ENCODE peak calls at places on chromosome 4, in six cellular contexts. Q is fibroblast of lung, U is astrocyte, C is H1, B is keratinocyte, L is mammary epithelial cell. D is an unnamed sample. For H4K20me1, the result is how much of the 10 kb centered on the place peaks cover.

GRCh38 chr4:182764137-182764536 is 153.0 kb downstream of the DCTD start:
- DNase-seq in Q (peak), U (peak), C (no peak), L (no peak), B (no peak), D (no peak)

GRCh38 chr4:4608214-4608537 is 66.3 kb upstream of the STX18 start:
- DNase-seq in U (no peak), L (no peak), B (no peak), Q (no peak), C (no peak), D (no peak)

GRCh38 chr4:100889898-100890297 is 372.1 kb upstream of the EMCN start:
- DNase-seq in L (no peak), C (no peak), Q (no peak), B (no peak), U (no peak), D (no peak)

GRCh38 chr4:71231073-71231752 is 107.6 kb upstream of the SLC4A4 start:
- DNase-seq in U (peak), C (no peak), B (no peak), Q (peak), L (no peak), D (no peak)

GRCh38 chr4:77922158-77923094 is 59.8 kb downstream of the MRPL1 start:
- DNase-seq in B (no peak), Q (peak), C (no peak), L (no peak), U (peak), D (no peak)

GRCh38 chr4:42401171-42401570 is 3.9 kb downstream of the SHISA3 start:
- DNase-seq in U (no peak), B (no peak), L (no peak), Q (no peak), C (no peak), D (no peak)

GRCh38 chr4:90798948-90799347 is 671.8 kb downstream of the CCSER1 start:
- DNase-seq in C (no peak), U (no peak), L (no peak), Q (no peak), B (no peak), D (no peak)

GRCh38 chr4:83219344-83219990 is 65.1 kb downstream of the COQ2 start:
- DNase-seq in U (peak), C (no peak), Q (peak), L (peak), B (peak), D (no peak)

GRCh38 chr4:159764343-159764952 is 661.6 kb downstream of the RAPGEF2 start:
- DNase-seq in L (peak), C (peak), B (peak), Q (peak), U (peak), D (peak)

GRCh38 chr4:77092832-77093800 is 17.3 kb upstream of the CCNI start:
- DNase-seq in B (no peak), C (no peak), U (peak), L (peak), Q (peak), D (no peak)

GRCh38 chr4:23991444-23991843 is 101.6 kb upstream of the PPARGC1A start:
- DNase-seq in Q (no peak), C (no peak), U (no peak), B (no peak), L (no peak), D (no peak)

GRCh38 chr4:187544461-187545053 is 451.0 kb upstream of the ZFP42 start:
- DNase-seq in U (no peak), C (no peak), Q (no peak), B (peak), L (peak), D (no peak)

GRCh38 chr4:11010624-11011023 is 326.1 kb upstream of the CLNK start:
- DNase-seq in Q (no peak), L (no peak), C (no peak), B (no peak), U (no peak), D (no peak)

GRCh38 chr4:2961411-2962098 is 1.7 kb downstream of the NOP14 start:
- DNase-seq in B (no peak), C (no peak), L (no peak), Q (no peak), U (no peak), D (no peak)

GRCh38 chr4:163988921-163989320 is 494.4 kb downstream of the TMA16 start:
- DNase-seq in Q (no peak), C (no peak), L (no peak), U (no peak), B (no peak), D (no peak)

GRCh38 chr4:88138561-88138960 is 19.9 kb downstream of the ABCG2 start:
- DNase-seq in B (no peak), L (peak), C (no peak), U (peak), Q (peak), D (peak)

GRCh38 chr4:139214039-139214534 is 37.1 kb upstream of the ELF2 start:
- DNase-seq in U (no peak), B (no peak), Q (no peak), L (no peak), C (peak), D (no peak)

GRCh38 chr4:147325566-147325965 is 155.3 kb upstream of the EDNRA start:
- DNase-seq in Q (no peak), B (no peak), U (no peak), C (no peak), L (no peak), D (no peak)

GRCh38 chr4:145861331-145862318 is 77.0 kb downstream of the ZNF827 start:
- DNase-seq in Q (peak), B (no peak), U (peak), L (no peak), C (no peak), D (no peak)

GRCh38 chr4:141955696-141956095 is 319.3 kb downstream of the IL15 start:
- DNase-seq in B (no peak), Q (no peak), L (no peak), U (no peak), C (no peak), D (no peak)

GRCh38 chr4:120694973-120695372 is 227.6 kb downstream of the PRDM5 start:
- DNase-seq in B (peak), C (no peak), Q (peak), L (peak), U (peak), D (no peak)

GRCh38 chr4:81620442-81620841 is 148.7 kb upstream of the RASGEF1B start:
- DNase-seq in B (peak), C (no peak), U (no peak), L (peak), Q (no peak), D (no peak)

GRCh38 chr4:81304871-81305270 is 89.8 kb upstream of the PRKG2 start:
- DNase-seq in C (no peak), Q (no peak), L (no peak), U (no peak), B (no peak), D (no peak)

GRCh38 chr4:126899382-126899801 is 733.4 kb upstream of the INTU start:
- DNase-seq in Q (peak), B (peak), U (peak), C (no peak), L (peak), D (no peak)

GRCh38 chr4:118351851-118352827 is 664 bp downstream of the PRSS12 start:
- DNase-seq in B (no peak), L (peak), U (no peak), Q (no peak), C (no peak), D (no peak)

GRCh38 chr4:23782778-23783455 is 106.9 kb downstream of the PPARGC1A start:
- DNase-seq in B (no peak), L (no peak), Q (peak), U (peak), C (no peak), D (no peak)

GRCh38 chr4:87559090-87559837 is 30.1 kb upstream of the SPARCL1 start:
- DNase-seq in B (no peak), Q (no peak), C (no peak), L (no peak), U (no peak), D (no peak)

GRCh38 chr4:185758807-185759206 is 53.2 kb downstream of the SORBS2 start:
- DNase-seq in C (no peak), Q (no peak), B (no peak), U (no peak), L (no peak), D (no peak)
- H4K20me1 ChIP-seq in C (under half), Q (under half), B (under half), U (under half), L (under half), D (under half)

GRCh38 chr4:128553665-128554515 is 255.6 kb upstream of the JADE1 start:
- DNase-seq in L (no peak), B (no peak), Q (peak), C (no peak), U (no peak), D (no peak)
- H3K4me2 ChIP-seq in L (peak), B (peak), Q (peak), C (no peak), U (peak), D (peak)

DNA sequence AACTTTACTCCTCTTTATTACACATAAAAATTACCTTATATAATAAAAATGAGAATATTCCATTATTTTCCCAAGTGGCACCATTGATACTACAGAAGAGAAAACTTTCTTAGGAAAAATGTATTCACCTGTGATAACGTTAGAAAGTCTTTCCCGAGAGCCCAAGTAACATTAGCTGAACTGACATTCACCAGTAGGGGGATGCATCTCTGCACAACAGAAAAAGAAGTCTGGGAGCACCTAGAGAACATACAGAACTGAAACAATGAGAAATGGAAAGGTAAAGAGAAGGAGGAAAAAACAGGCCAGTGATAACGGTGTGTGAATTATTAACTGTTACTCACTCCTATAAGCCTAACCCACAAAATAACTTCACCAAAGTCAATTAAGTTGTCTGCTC is 423.3 kb downstream of the CENPC start:
- DNase-seq in C (no peak), Q (peak), U (no peak), L (peak), B (no peak), D (no peak)
- TF ChIP-seq CTCF in C (no peak), Q (no peak), U (peak), L (peak), B (peak), D (no peak)

DNA sequence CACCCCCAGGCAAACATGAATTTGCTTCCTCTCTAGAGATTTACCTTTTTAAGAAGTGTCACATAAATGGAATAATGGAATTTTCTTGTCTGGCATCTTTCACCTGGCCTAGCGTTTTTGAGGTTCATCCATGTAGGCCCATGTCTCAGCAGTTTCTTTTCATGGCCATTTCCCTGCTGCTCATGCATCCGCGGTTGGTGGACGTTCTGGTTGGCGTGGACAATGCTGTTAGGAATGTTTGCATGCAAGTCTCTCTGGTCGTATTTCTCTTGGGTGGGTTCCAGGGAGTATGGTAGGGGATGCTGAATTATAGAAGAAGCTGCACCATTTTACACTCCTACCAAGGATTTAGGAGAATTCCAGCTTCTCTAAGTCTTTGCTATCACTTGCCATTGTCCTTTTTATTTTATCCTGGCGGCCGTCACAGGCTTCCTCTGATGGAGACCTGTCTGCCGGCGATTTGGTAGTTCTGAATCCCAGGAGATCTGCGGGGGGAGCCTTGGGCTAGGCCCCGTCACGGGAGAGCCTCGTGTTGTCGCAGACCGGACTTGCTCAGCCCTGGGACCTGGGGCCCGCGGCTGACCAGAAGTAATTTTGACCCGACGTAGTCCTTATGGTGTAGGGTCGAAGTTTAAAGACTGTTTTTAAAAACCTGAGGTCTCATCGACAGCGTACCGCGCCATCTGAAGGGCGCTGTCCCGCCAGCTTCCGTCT is 56.9 kb upstream of the TADA2B start:
- DNase-seq in B (no peak), C (no peak), Q (peak), L (peak), U (peak), D (no peak)
- H4K20me1 ChIP-seq in B (under half), C (under half), Q (under half), L (under half), U (under half), D (under half)

GRCh38 chr4:40099010-40099409 is 42.4 kb downstream of the N4BP2 start:
- DNase-seq in C (no peak), U (no peak), Q (no peak), L (no peak), B (no peak), D (no peak)
- H3K4me2 ChIP-seq in C (no peak), U (no peak), Q (no peak), L (no peak), B (no peak), D (no peak)

D was measured in PC-9.